ENCODE peak calls at places on chromosomes 7 and 10, in six cellular contexts. U, J, H, E, G and D are unnamed samples.

GRCh38 chr10:128982179-128982915 is 484.7 kb upstream of the MGMT start:
- DNase-seq in G (no peak), E (peak), U (no peak), J (no peak), H (no peak), D (no peak)

GRCh38 chr10:115092258-115092554 is 959 bp upstream of the ATRNL1 start:
- DNase-seq in G (no peak), J (no peak), E (no peak), H (no peak), U (no peak), D (no peak)

GRCh38 chr7:127940365-127941160 is 90.7 kb downstream of the LRRC4 start:
- DNase-seq in G (no peak), E (no peak), H (no peak), J (no peak), U (no peak), D (no peak)

GRCh38 chr7:137411446-137411845 is 67.9 kb upstream of the PTN start:
- DNase-seq in U (no peak), H (no peak), E (no peak), J (no peak), G (no peak), D (no peak)

GRCh38 chr7:12643644-12644043 is 43.8 kb upstream of the ARL4A start:
- DNase-seq in J (no peak), E (no peak), G (no peak), H (no peak), U (no peak), D (no peak)

GRCh38 chr10:72140174-72140573 is 51.8 kb upstream of the SPOCK2 start:
- DNase-seq in U (no peak), H (no peak), E (no peak), J (no peak), G (no peak), D (no peak)

GRCh38 chr7:34385385-34385784 is 272.6 kb upstream of the NPSR1 start:
- DNase-seq in H (no peak), E (no peak), U (no peak), J (no peak), G (no peak), D (peak)

GRCh38 chr10:30687698-30688213 is 58.2 kb upstream of the LYZL2 start:
- DNase-seq in G (peak), J (peak), H (peak), E (peak), U (peak), D (peak)

GRCh38 chr7:95318501-95318900 is 5.8 kb downstream of the PON1 start:
- DNase-seq in J (no peak), U (no peak), E (no peak), H (no peak), G (no peak), D (no peak)

GRCh38 chr10:22316286-22317120 is at the start of gene COMMD3:
- DNase-seq in U (peak), G (peak), H (peak), J (peak), E (peak), D (peak)

GRCh38 chr7:76069238-76069638 is 21.3 kb downstream of the MDH2 start:
- DNase-seq in J (peak), G (peak), H (peak), E (no peak), U (peak), D (peak)

GRCh38 chr7:122298131-122298530 is 6.4 kb downstream of the FEZF1 start:
- DNase-seq in E (no peak), G (no peak), H (no peak), J (no peak), U (no peak), D (no peak)

GRCh38 chr7:121279822-121280221 is 49.0 kb upstream of the WNT16 start:
- DNase-seq in G (no peak), U (no peak), E (no peak), J (no peak), H (no peak), D (no peak)

GRCh38 chr7:127884066-127884559 is 147.1 kb downstream of the LRRC4 start:
- DNase-seq in U (no peak), E (no peak), J (no peak), G (no peak), H (no peak), D (no peak)

GRCh38 chr7:2247141-2247985 is 5.3 kb downstream of the NUDT1 start:
- DNase-seq in H (no peak), E (no peak), U (peak), G (no peak), J (peak), D (peak)

GRCh38 chr10:122310311-122311050 is 39.4 kb downstream of the BTBD16 start:
- DNase-seq in E (no peak), J (no peak), G (no peak), U (peak), H (no peak), D (peak)

GRCh38 chr7:14219125-14219524 is 229.7 kb upstream of the ETV1 start:
- DNase-seq in H (no peak), E (no peak), J (no peak), U (no peak), G (no peak), D (no peak)

GRCh38 chr7:112788778-112789343 is 1.3 kb downstream of the TMEM168 start:
- DNase-seq in G (no peak), E (no peak), J (no peak), H (no peak), U (peak), D (no peak)

GRCh38 chr7:92735707-92736106 is 100.7 kb downstream of the CDK6 start:
- DNase-seq in H (no peak), J (no peak), G (no peak), E (no peak), U (no peak), D (no peak)

GRCh38 chr7:50531401-50531906 is 33.8 kb downstream of the DDC start:
- DNase-seq in E (no peak), H (no peak), G (no peak), J (peak), U (no peak), D (peak)

GRCh38 chr10:11175823-11176243 is 158.2 kb downstream of the CELF2 start:
- DNase-seq in H (no peak), G (no peak), E (no peak), U (no peak), J (no peak), D (no peak)

GRCh38 chr10:29119374-29119773 is 169.5 kb upstream of the LYZL1 start:
- DNase-seq in E (no peak), H (peak), G (no peak), U (peak), J (no peak), D (peak)

GRCh38 chr7:4014649-4015048 is 667.4 kb upstream of the FOXK1 start:
- DNase-seq in G (no peak), H (peak), U (no peak), E (peak), J (no peak), D (no peak)

GRCh38 chr7:148723846-148724245 is 25.1 kb downstream of the CUL1 start:
- DNase-seq in J (no peak), U (no peak), E (no peak), G (no peak), H (no peak), D (no peak)

GRCh38 chr7:69257592-69257991 is 340.7 kb upstream of the AUTS2 start:
- DNase-seq in G (no peak), H (no peak), U (no peak), J (no peak), E (no peak), D (no peak)

GRCh38 chr7:83655951-83656556 is 7.1 kb upstream of the SEMA3E start:
- DNase-seq in J (peak), U (no peak), G (no peak), H (peak), E (no peak), D (peak)

GRCh38 chr10:125428054-125428453 is 254.9 kb downstream of the TEX36 start:
- DNase-seq in U (no peak), J (no peak), H (no peak), G (no peak), E (no peak), D (no peak)

GRCh38 chr7:80876894-80877414 is 41.9 kb downstream of the SEMA3C start:
- DNase-seq in U (no peak), E (no peak), G (no peak), H (no peak), J (peak), D (no peak)

GRCh38 chr10:127563718-127564553 is 14.8 kb downstream of the NPS start:
- DNase-seq in H (no peak), E (no peak), G (no peak), U (peak), J (peak), D (peak)

GRCh38 chr10:7424315-7424714 is 13.5 kb upstream of the SFMBT2 start:
- DNase-seq in U (no peak), E (peak), G (no peak), H (no peak), J (no peak), D (peak)

GRCh38 chr10:103781329-103782061 is 73.9 kb downstream of the SH3PXD2A start:
- DNase-seq in H (no peak), U (no peak), J (no peak), G (no peak), E (no peak), D (peak)

GRCh38 chr7:151833691-151834090 is 43.2 kb downstream of the PRKAG2 start:
- DNase-seq in H (no peak), E (no peak), J (peak), G (no peak), U (no peak), D (no peak)

GRCh38 chr10:8361510-8361844 is 307.0 kb downstream of the GATA3 start:
- DNase-seq in J (no peak), U (no peak), G (no peak), E (no peak), H (no peak), D (no peak)

GRCh38 chr7:44416941-44417340 is 73.5 kb downstream of the NUDCD3 start:
- DNase-seq in G (no peak), U (no peak), H (no peak), E (no peak), J (no peak), D (no peak)

DNA sequence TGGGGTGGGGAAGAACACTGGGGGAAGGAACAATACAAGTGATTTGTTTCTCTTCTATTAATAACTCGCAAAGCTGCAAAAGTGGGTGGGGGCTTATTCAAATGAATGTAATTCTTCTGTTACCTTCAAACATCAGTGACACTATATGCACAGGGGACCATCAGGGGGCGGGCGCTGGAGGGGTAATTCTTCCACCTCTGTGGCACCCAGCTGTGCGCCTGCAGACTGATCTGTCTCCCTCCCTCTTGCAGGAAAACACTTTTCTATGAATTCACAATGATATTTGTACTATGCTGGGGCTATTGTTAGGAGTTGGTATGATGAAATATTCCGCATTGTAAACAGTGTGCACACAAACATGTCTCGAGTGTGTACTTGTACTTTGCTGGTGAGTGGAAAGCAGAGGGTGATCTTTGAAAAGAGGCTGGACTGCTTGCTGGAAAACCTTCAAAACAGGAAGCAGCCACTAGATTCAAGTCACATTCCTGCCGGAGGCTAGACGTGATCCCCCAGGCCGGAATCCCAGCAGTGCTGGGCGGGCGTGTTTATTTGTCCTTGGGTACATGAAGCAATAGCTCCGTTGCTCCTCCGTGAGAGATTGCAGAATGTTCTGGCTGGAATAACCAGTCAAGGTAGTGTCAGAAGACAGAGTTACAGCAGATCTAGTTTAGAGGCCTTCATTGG is 15.8 kb upstream of the BNIP3 start:
- DNase-seq in J (no peak), E (peak), G (peak), H (peak), U (no peak), D (peak)
- TF ChIP-seq POLR2AphosphoS5 in J (no peak), E (no peak), G (peak), H (peak), U (no peak), D (no peak)

DNA sequence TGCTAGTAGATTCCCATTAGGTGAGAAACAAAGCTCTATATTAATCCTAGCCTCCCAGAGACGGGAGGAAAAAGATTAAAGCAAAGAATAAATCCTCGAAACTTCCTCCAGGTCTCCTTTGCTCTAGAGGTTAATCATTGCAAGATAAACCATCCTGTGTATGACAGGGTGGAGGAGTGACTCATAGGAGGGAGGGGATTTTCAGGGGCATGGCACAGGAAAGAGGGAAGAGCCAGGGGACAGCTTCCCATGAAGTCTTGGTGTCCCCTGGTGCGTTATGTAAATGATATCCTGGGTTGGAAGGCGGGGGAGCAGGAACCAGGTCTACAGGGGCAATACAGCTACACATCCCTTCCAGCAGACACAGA is 780 bp downstream of the CYP3A5 start:
- DNase-seq in E (no peak), G (no peak), U (peak), J (no peak), H (peak), D (no peak)
- TF ChIP-seq POLR2AphosphoS5 in E (no peak), G (no peak), U (no peak), J (no peak), H (no peak), D (no peak)

DNA sequence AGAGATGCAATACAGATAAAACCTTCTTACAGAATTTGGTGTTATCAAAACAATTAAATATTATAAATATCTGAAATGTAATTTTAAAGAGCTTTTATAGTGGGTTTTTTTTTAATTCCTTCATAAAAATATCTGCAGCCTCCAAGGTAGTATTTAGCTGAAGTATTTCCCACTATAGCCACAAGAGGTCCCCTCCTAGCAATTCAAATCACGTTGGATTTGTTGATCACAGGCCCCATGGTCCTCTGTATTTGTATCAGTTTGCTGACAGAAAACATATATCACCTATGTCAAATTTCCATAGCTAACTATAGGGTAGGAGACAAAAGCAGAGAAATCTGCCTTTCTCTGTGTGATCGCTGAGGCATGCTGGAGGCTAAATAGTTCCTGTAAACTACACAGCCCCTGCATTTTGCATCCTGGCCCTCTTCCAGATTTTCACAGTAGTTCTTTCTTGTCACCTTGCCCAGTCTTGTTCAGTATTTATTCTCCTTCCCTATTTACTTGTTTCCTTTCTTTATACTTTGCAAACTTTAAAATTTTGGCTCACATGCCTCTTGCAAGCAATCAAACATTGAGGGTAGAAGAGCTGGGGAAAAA is 1.8 kb upstream of the CTNNA3 start:
- DNase-seq in E (no peak), H (no peak), G (no peak), U (peak), J (peak), D (peak)
- TF ChIP-seq POLR2AphosphoS5 in E (no peak), H (no peak), G (no peak), U (no peak), J (no peak), D (no peak)

GRCh38 chr10:53843691-53844362 is 957.2 kb downstream of the PCDH15 start:
- DNase-seq in G (no peak), J (no peak), H (no peak), E (no peak), U (no peak), D (no peak)

GRCh38 chr10:53840668-53841067 is 960.4 kb downstream of the PCDH15 start:
- DNase-seq in G (no peak), J (no peak), E (no peak), U (no peak), H (no peak), D (no peak)

GRCh38 chr10:53846809-53847208 is 954.2 kb downstream of the PCDH15 start:
- DNase-seq in U (no peak), E (no peak), G (no peak), J (no peak), H (no peak), D (peak)

GRCh38 chr10:53839437-53840039 is 961.5 kb downstream of the PCDH15 start:
- DNase-seq in E (no peak), H (no peak), J (peak), G (no peak), U (no peak), D (peak)

DNA sequence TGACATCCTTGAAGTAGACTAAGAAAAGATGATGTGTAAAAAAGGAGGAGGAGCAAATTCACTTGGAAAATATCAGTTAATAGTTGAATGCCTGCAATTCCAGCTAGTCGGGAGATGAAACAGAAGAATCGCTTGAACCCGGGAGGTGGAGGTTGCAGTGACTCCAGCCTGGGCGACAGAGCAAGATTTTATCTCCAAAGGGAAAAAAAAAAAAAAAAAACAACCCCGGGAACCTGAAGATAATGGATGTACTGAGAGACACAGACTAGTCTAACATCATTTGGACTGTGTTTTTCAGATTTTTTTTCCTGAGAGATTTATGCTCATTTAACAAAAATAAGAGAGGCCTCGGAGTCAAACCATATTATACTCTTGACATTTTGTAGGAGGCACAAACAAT is 959.3 kb downstream of the PCDH15 start:
- DNase-seq in G (no peak), U (no peak), J (no peak), H (no peak), E (no peak), D (no peak)
- TF ChIP-seq POLR2AphosphoS5 in G (no peak), U (no peak), J (no peak), H (no peak), E (no peak), D (no peak)

GRCh38 chr7:55411844-55412243 is 46.7 kb downstream of the LANCL2 start:
- DNase-seq in U (no peak), E (no peak), J (no peak), H (no peak), G (no peak), D (no peak)

GRCh38 chr7:55413442-55413841 is 48.3 kb downstream of the LANCL2 start:
- DNase-seq in U (no peak), G (no peak), J (no peak), E (no peak), H (no peak), D (no peak)

GRCh38 chr7:55410641-55411239 is 45.6 kb downstream of the LANCL2 start:
- DNase-seq in J (no peak), G (no peak), E (no peak), H (no peak), U (no peak), D (no peak)

GRCh38 chr7:55420535-55420934 is 55.4 kb downstream of the LANCL2 start:
- DNase-seq in H (no peak), E (no peak), J (no peak), G (no peak), U (no peak), D (no peak)

DNA sequence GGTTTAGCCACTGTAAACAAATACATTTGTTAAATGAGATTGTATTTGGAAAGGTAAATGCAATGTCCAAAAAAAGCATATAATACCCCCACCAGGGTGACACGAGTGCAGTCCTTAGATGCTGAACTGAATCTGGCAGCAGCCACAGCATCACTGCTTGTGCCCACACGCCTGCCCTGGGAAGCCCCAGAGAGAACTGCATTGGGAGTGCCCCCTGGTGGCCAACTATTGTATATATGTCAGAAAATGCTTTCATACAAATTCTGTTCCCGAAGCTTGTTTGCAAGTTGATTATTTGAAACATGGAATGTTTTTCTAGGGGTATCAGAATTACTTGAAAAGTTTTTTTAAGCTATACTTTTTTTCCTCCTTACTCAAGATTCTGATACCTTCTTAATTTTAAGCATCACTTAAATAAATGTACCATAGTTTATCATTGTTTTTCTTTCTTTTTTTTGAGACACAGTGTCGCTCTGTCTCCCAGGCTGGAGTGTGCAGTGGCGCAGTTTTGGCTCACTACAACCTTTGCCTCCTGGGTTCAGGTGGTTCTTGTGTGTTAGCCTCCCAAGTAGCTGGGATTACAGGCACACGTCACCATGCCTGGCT is 50.1 kb downstream of the LANCL2 start:
- DNase-seq in J (peak), H (peak), U (peak), G (peak), E (peak), D (peak)
- TF ChIP-seq POLR2AphosphoS5 in J (no peak), H (no peak), U (no peak), G (no peak), E (no peak), D (no peak)

GRCh38 chr10:102712089-102712488 is 2.1 kb downstream of the ARL3 start:
- DNase-seq in E (no peak), U (no peak), G (no peak), J (no peak), H (no peak), D (no peak)

GRCh38 chr10:102713814-102714620 is at the start of gene ARL3:
- DNase-seq in G (peak), J (peak), U (peak), E (peak), H (peak), D (peak)

GRCh38 chr10:102714621-102715455 is at the start of gene SFXN2:
- DNase-seq in J (no peak), H (peak), G (no peak), U (no peak), E (no peak), D (peak)

GRCh38 chr10:102712843-102713242 is 1.4 kb downstream of the ARL3 start:
- DNase-seq in E (no peak), J (no peak), H (no peak), U (no peak), G (no peak), D (no peak)

GRCh38 chr10:102713483-102713813 is 749 bp downstream of the ARL3 start:
- DNase-seq in J (no peak), U (no peak), G (no peak), E (peak), H (no peak), D (no peak)
- TF ChIP-seq POLR2AphosphoS5 in J (no peak), U (peak), G (no peak), E (no peak), H (no peak), D (no peak)